ENCODE peak calls at places on chromosomes 2 and 18, in four cellular contexts. M is K562, L is GM12878, E is HCT116. P is an unnamed sample.
A peak's percentile ranks its signal among the peaks of the same experiment; 100 is the strongest.

GRCh38 chr18:8696749-8697211 is 8.6 kb upstream of the MTCL1 start:
- DNase-seq in L (no peak), M (peak; percentile 74), E (peak; percentile 23), P (peak; percentile 64)

GRCh38 chr2:145906356-145906755 is 1386.4 kb upstream of the ZEB2 start:
- DNase-seq in M (peak; percentile 21), E (peak; percentile 70), L (no peak), P (no peak)

GRCh38 chr18:13231151-13231550 is 12.6 kb downstream of the LDLRAD4 start:
- DNase-seq in L (no peak), E (no peak), M (no peak), P (no peak)

GRCh38 chr2:231457101-231457500 is 7.2 kb downstream of the NCL start:
- DNase-seq in L (no peak), E (no peak), M (no peak), P (no peak)

GRCh38 chr2:9160732-9161131 is 45.9 kb upstream of the ASAP2 start:
- DNase-seq in M (no peak), E (no peak), L (no peak), P (no peak)

GRCh38 chr2:43255249-43255960 is 29.0 kb upstream of the ZFP36L2 start:
- DNase-seq in M (no peak), E (no peak), L (no peak), P (no peak)

GRCh38 chr2:233448220-233448559 is 93.9 kb downstream of the DGKD start:
- DNase-seq in E (no peak), L (no peak), M (peak; percentile 31), P (no peak)

GRCh38 chr18:75212626-75213110 is 2.1 kb downstream of the TSHZ1 start:
- DNase-seq in M (no peak), L (no peak), E (no peak), P (no peak)

GRCh38 chr18:79877163-79878091 is 74.0 kb downstream of the SLC66A2 start:
- DNase-seq in L (no peak), M (no peak), E (no peak), P (no peak)

GRCh38 chr2:145220496-145220895 is 700.6 kb upstream of the ZEB2 start:
- DNase-seq in L (no peak), M (no peak), E (no peak), P (no peak)

GRCh38 chr2:217366996-217367395 is 507.1 kb upstream of the TNP1 start:
- DNase-seq in E (no peak), L (no peak), M (no peak), P (peak; percentile 97)

GRCh38 chr2:38076710-38077430 is 919 bp upstream of the CYP1B1 start:
- DNase-seq in L (no peak), M (peak; percentile 12), E (peak; percentile 48), P (no peak)

GRCh38 chr2:38740851-38741541 is 10.2 kb downstream of the SRSF7 start:
- DNase-seq in E (no peak), M (peak; percentile 38), L (no peak), P (peak; percentile 26)

GRCh38 chr2:98701230-98701629 is 29.7 kb downstream of the MGAT4A start:
- DNase-seq in E (no peak), M (no peak), L (no peak), P (no peak)

GRCh38 chr2:58871469-58872142 is 630.5 kb upstream of the FANCL start:
- DNase-seq in M (peak; percentile 21), E (no peak), L (no peak), P (no peak)

GRCh38 chr2:226873051-226873620 is 37.3 kb downstream of the RHBDD1 start:
- DNase-seq in M (peak; percentile 13), E (no peak), L (no peak), P (no peak)

GRCh38 chr2:191180712-191181111 is 29.9 kb upstream of the STAT4 start:
- DNase-seq in L (no peak), M (no peak), E (no peak), P (no peak)

GRCh38 chr2:128281852-128282245 is 36.8 kb downstream of the HS6ST1 start:
- DNase-seq in M (no peak), E (no peak), L (no peak), P (peak; percentile 45)

GRCh38 chr18:6498265-6498664 is 83.6 kb upstream of the L3MBTL4 start:
- DNase-seq in E (no peak), L (no peak), M (no peak), P (no peak)

GRCh38 chr18:75811156-75811555 is 383.7 kb upstream of the SMIM21 start:
- DNase-seq in L (no peak), E (no peak), M (no peak), P (no peak)

GRCh38 chr2:10534514-10535250 is 86.6 kb upstream of the ODC1 start:
- DNase-seq in M (peak; percentile 45), E (no peak), L (no peak), P (no peak)

GRCh38 chr2:113211226-113212105 is 37.7 kb downstream of the PSD4 start:
- DNase-seq in L (no peak), M (no peak), E (peak; percentile 23), P (no peak)

GRCh38 chr2:9074930-9075329 is 71.4 kb upstream of the MBOAT2 start:
- DNase-seq in M (peak; percentile 12), E (no peak), L (no peak), P (no peak)

GRCh38 chr2:47346669-47347068 is 56.3 kb upstream of the MSH2 start:
- DNase-seq in E (no peak), M (no peak), L (no peak), P (no peak)

GRCh38 chr2:11314482-11314881 is 30.0 kb downstream of the ROCK2 start:
- DNase-seq in E (no peak), M (no peak), L (no peak), P (no peak)

GRCh38 chr2:159971365-159972122 is 90.9 kb downstream of the PLA2R1 start:
- DNase-seq in E (no peak), L (no peak), M (no peak), P (no peak)

GRCh38 chr2:209960676-209961630 is 41.5 kb upstream of the RPE start:
- DNase-seq in L (no peak), M (peak; percentile 61), E (peak; percentile 65), P (peak; percentile 65)

GRCh38 chr2:150882751-150883520 is 378.7 kb downstream of the RBM43 start:
- DNase-seq in E (no peak), M (no peak), L (no peak), P (no peak)

GRCh38 chr2:71939588-71940535 is 207.8 kb downstream of the CYP26B1 start:
- DNase-seq in E (no peak), L (no peak), M (no peak), P (no peak)

GRCh38 chr2:181546086-181546485 is 88.9 kb downstream of the ITGA4 start:
- DNase-seq in M (no peak), L (no peak), E (no peak), P (no peak)

GRCh38 chr2:199739413-199740110 is 111.4 kb downstream of the FTCDNL1 start:
- DNase-seq in M (peak; percentile 58), L (no peak), E (peak; percentile 42), P (no peak)

GRCh38 chr2:45652090-45653050 is 895 bp downstream of the PRKCE start:
- DNase-seq in L (no peak), M (no peak), E (no peak), P (no peak)

GRCh38 chr2:24048662-24049484 is 668 bp upstream of the FKBP1B start:
- DNase-seq in M (peak; percentile 50), E (peak; percentile 6), L (no peak), P (no peak)
- TF ChIP-seq JUND in M (no peak), E (no peak), L (no peak), P (no peak)

GRCh38 chr2:119255760-119256573 is 32.3 kb downstream of the STEAP3 start:
- DNase-seq in M (peak; percentile 27), L (no peak), E (peak; percentile 54), P (no peak)
- TF ChIP-seq JUND in M (no peak), L (no peak), E (peak; percentile 58), P (no peak)

GRCh38 chr18:64208531-64208930 is 59.6 kb upstream of the LINC00305 start:
- DNase-seq in M (no peak), L (no peak), E (no peak), P (no peak)
- TF ChIP-seq JUND in M (no peak), L (no peak), E (no peak), P (no peak)

GRCh38 chr2:196277002-196277401 is 105.6 kb upstream of the STK17B start:
- DNase-seq in E (no peak), M (peak; percentile 29), L (no peak), P (no peak)

GRCh38 chr2:196279496-196279895 is 108.1 kb upstream of the STK17B start:
- DNase-seq in M (no peak), L (no peak), E (no peak), P (no peak)

GRCh38 chr2:196275646-196276352 is 104.4 kb upstream of the STK17B start:
- DNase-seq in L (no peak), E (no peak), M (peak; percentile 31), P (no peak)

GRCh38 chr2:196276421-196276820 is 105.0 kb upstream of the STK17B start:
- DNase-seq in M (no peak), E (no peak), L (no peak), P (no peak)

GRCh38 chr2:196278491-196278911 is 107.1 kb upstream of the STK17B start:
- DNase-seq in E (no peak), M (no peak), L (no peak), P (no peak)
- TF ChIP-seq JUND in E (no peak), M (no peak), L (no peak), P (no peak)

GRCh38 chr18:42412281-42412680 is 457.2 kb downstream of the PIK3C3 start:
- DNase-seq in E (no peak), M (no peak), L (no peak), P (no peak)
- TF ChIP-seq JUND in E (no peak), M (no peak), L (no peak), P (no peak)

GRCh38 chr2:104901037-104901851 is 47.3 kb downstream of the POU3F3 start:
- DNase-seq in M (no peak), E (no peak), L (no peak), P (no peak)
- TF ChIP-seq JUND in M (no peak), E (no peak), L (no peak), P (no peak)

P was measured in T47D.